ENCODE peak calls at places on chromosomes 16 and 17, in six cellular contexts. L is GM12878, G is A549, W is K562, V is endothelial cell of umbilical vein, K is HepG2. C is an unnamed sample.

GRCh38 chr16:50153648-50154368 is 702 bp downstream of the TENT4B start:
- DNase-seq in V (peak), L (no peak), G (peak), W (peak), K (no peak), C (peak)

GRCh38 chr16:7148606-7149005 is 184.0 kb upstream of the RBFOX1 start:
- DNase-seq in V (no peak), G (no peak), W (no peak), L (no peak), K (no peak), C (no peak)

GRCh38 chr16:88672776-88673175 is 9.9 kb upstream of the MVD start:
- DNase-seq in V (no peak), G (peak), L (no peak), W (no peak), K (no peak), C (peak)

GRCh38 chr17:8470447-8471047 is 34.9 kb downstream of the NDEL1 start:
- DNase-seq in V (no peak), L (no peak), W (no peak), G (no peak), K (no peak), C (no peak)

GRCh38 chr17:48241131-48241591 is 133.6 kb downstream of the SNX11 start:
- DNase-seq in L (peak), G (peak), V (peak), K (no peak), W (peak), C (peak)

GRCh38 chr17:67687541-67687940 is 30.2 kb upstream of the NOL11 start:
- DNase-seq in G (no peak), W (no peak), K (no peak), V (no peak), L (no peak), C (no peak)

GRCh38 chr17:19739241-19740201 is 8.6 kb downstream of the ALDH3A1 start:
- DNase-seq in L (no peak), V (no peak), G (no peak), W (no peak), K (no peak), C (no peak)

GRCh38 chr16:86533942-86534341 is 21.1 kb downstream of the MTHFSD start:
- DNase-seq in W (no peak), V (no peak), L (no peak), K (no peak), G (no peak), C (no peak)

GRCh38 chr16:80563066-80563465 is 22.3 kb downstream of the DYNLRB2 start:
- DNase-seq in L (no peak), W (no peak), G (no peak), V (no peak), K (no peak), C (no peak)

GRCh38 chr16:79272141-79272577 is 328.4 kb downstream of the MAF start:
- DNase-seq in G (no peak), V (no peak), L (no peak), K (no peak), W (no peak), C (no peak)

GRCh38 chr17:1709403-1709891 is 730 bp downstream of the TLCD2 start:
- DNase-seq in V (no peak), G (no peak), K (no peak), W (no peak), L (no peak), C (peak)

GRCh38 chr16:1097156-1097555 is 1.1 kb upstream of the C1QTNF8 start:
- DNase-seq in K (no peak), V (no peak), W (no peak), L (no peak), G (no peak), C (no peak)
- TF ChIP-seq POLR2A in K (no peak), V (no peak), W (no peak), L (no peak), G (no peak), C (no peak)

DNA sequence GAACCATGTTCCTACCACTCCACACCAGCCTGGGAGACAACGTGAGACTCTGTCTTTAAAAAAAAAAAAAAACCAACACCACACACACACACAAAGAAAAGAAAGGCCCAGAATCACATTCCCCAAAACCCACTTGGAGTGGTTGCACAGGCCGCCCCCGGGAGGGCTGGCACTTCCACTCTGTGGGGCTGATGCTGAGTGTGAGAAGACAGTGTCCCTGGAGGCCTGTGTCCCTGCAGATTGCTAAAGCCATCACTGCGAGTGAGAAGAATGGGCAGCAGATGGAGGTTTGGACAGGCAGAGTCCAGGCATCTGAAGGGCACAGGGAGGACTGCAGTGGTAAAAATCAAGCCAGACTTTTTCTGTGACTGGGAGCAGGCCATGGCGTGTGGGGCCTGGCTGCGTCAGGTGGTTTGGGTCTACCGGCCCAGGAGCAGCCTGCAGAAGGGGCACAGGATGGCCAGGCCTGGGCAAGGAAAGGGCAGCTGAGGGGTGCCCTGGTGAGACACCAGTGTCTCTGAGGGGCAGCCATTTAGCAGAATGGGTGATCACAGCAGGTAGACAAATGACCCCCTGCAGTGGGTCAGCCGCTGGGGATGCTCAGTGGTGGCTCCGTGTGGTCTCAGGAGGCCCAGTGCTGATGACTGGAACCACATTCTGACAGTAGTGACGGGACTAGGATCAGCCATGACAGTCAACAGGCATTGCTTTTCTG is 13.1 kb downstream of the CTRB2 start:
- DNase-seq in G (no peak), K (no peak), W (no peak), V (no peak), L (no peak), C (no peak)
- TF ChIP-seq MYC in G (no peak), K (no peak), W (no peak), V (no peak), L (no peak), C (no peak)

GRCh38 chr16:71491032-71491431 is 1.9 kb upstream of the ZNF19 start:
- DNase-seq in L (no peak), W (no peak), K (no peak), G (no peak), V (no peak), C (no peak)
- TF ChIP-seq POLR2A in L (no peak), W (no peak), K (no peak), G (no peak), V (no peak), C (no peak)

GRCh38 chr17:29147682-29148081 is 32.5 kb downstream of the MYO18A start:
- DNase-seq in G (no peak), L (no peak), W (no peak), K (peak), V (no peak), C (no peak)

GRCh38 chr17:29148257-29148789 is 31.9 kb downstream of the MYO18A start:
- DNase-seq in W (no peak), L (no peak), G (no peak), V (no peak), K (no peak), C (no peak)

GRCh38 chr17:29143894-29144293 is 36.3 kb downstream of the MYO18A start:
- DNase-seq in G (peak), L (no peak), K (peak), V (no peak), W (peak), C (peak)

GRCh38 chr17:29146369-29146972 is 33.7 kb downstream of the MYO18A start:
- DNase-seq in L (no peak), W (peak), G (no peak), K (no peak), V (no peak), C (no peak)

GRCh38 chr17:29145289-29146058 is 34.7 kb downstream of the MYO18A start:
- DNase-seq in G (peak), W (peak), K (peak), V (peak), L (no peak), C (peak)
- TF ChIP-seq MYC in G (no peak), W (no peak), K (no peak), V (no peak), L (no peak), C (peak)

DNA sequence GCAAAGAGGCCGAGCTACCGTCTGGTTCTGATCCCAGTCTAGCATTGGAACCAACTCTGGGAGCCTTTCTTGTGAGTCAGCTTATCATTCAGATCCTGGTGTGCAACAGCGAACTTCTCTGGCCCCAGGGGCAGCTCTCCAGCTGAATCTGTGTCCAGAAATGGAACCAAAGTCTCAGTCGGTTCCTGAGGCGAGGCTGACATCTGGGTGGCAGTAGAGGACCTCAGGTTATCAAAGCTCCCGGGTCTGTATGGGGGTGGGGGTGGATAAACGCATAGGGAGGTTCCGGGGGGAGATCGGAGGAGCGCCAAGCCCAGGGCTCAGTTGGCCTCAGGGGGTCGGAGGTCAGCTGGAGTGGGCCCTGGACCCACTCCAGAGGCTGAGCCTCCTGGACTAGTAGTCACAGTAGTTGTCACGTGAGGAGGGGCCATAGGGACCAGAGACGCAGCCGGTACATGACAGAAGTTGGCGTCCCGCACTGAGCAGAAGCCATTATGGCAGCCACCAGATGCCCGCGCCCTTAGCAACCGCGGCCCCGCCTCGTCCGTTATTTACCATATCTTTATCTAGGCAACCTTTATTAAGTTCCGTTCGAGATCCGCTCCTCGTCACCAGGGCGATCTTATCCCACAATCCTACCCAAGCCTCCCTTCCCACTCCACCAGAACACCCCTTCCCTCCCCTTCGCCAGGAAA is 12.9 kb downstream of the RDM1 start:
- DNase-seq in G (no peak), K (no peak), L (no peak), V (no peak), W (peak), C (no peak)
- TF ChIP-seq POLR2A in G (no peak), K (no peak), L (no peak), V (no peak), W (no peak), C (no peak)

DNA sequence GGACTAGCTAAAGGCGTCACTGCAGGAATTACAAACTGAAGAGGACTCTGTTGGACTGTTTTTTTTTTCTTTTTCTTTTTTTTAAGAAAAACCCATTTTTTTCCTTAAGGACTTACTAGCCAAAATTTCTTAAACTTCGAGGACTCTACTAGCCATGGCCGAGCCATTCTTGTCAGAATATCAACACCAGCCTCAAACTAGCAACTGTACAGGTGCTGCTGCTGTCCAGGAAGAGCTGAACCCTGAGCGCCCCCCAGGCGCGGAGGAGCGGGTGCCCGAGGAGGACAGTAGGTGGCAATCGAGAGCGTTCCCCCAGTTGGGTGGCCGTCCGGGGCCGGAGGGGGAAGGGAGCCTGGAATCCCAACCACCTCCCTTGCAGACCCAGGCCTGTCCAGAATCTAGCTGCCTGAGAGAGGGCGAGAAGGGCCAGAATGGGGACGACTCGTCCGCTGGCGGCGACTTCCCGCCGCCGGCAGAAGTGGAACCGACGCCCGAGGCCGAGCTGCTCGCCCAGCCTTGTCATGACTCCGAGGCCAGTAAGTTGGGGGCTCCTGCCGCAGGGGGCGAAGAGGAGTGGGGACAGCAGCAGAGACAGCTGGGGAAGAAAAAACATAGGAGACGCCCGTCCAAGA is 878 bp downstream of the HEXIM1 start:
- DNase-seq in V (peak), G (peak), K (peak), L (no peak), W (peak), C (peak)
- TF ChIP-seq MYC in V (no peak), G (no peak), K (peak), L (no peak), W (peak), C (peak)

C was measured in NB4.